ENCODE peak calls at places on chromosomes 12 and 14, in nine cellular contexts. L, Z, S, T, O, Q, I, M and G are unnamed samples.

GRCh38 chr14:50615566-50615965 is 52.5 kb downstream of the SAV1 start:
- DNase-seq in Z (no peak), I (no peak), L (no peak), Q (no peak), O (no peak), T (no peak), S (no peak), M (no peak), G (no peak)

GRCh38 chr12:22480016-22480415 is 64.3 kb downstream of the C2CD5 start:
- DNase-seq in L (no peak), Q (no peak), T (no peak), O (no peak), S (no peak), I (no peak), Z (no peak), M (no peak), G (no peak)

GRCh38 chr14:32023540-32023939 is 53.6 kb upstream of the ARHGAP5 start:
- DNase-seq in Q (no peak), T (no peak), Z (no peak), I (no peak), S (no peak), M (no peak), L (no peak), O (no peak), G (no peak)

GRCh38 chr12:124305136-124305535 is 10.2 kb downstream of the RFLNA start:
- DNase-seq in M (no peak), O (no peak), I (no peak), L (no peak), Q (no peak), S (no peak), Z (no peak), T (no peak), G (no peak)

GRCh38 chr12:93587601-93588000 is 15.1 kb downstream of the SOCS2 start:
- DNase-seq in Z (no peak), S (no peak), L (no peak), O (no peak), M (no peak), Q (no peak), T (no peak), I (no peak), G (no peak)

GRCh38 chr14:105411985-105412767 is 7.5 kb upstream of the MTA1 start:
- DNase-seq in I (no peak), S (no peak), Z (no peak), L (no peak), Q (no peak), T (no peak), M (no peak), O (no peak), G (no peak)

GRCh38 chr14:35818346-35819115 is 7.6 kb upstream of the BRMS1L start:
- DNase-seq in M (no peak), T (peak; percentile 73), Z (no peak), O (peak; percentile 50), L (peak; percentile 56), S (peak; percentile 14), Q (no peak), I (peak; percentile 58), G (no peak)

GRCh38 chr14:93788557-93789365 is 476 bp upstream of the PRIMA1 start:
- DNase-seq in O (peak; percentile 80), T (peak; percentile 12), Z (peak; percentile 37), M (peak; percentile 67), S (no peak), L (no peak), Q (peak; percentile 60), I (no peak), G (no peak)

GRCh38 chr14:97010491-97011160 is 213.4 kb downstream of the VRK1 start:
- DNase-seq in Z (no peak), M (no peak), O (no peak), T (no peak), S (no peak), L (no peak), I (no peak), Q (no peak), G (no peak)

GRCh38 chr12:73421832-73422231 is 1115.8 kb upstream of the ATXN7L3B start:
- DNase-seq in M (no peak), Z (no peak), I (no peak), Q (no peak), O (no peak), L (peak; percentile 0), T (peak; percentile 81), S (peak; percentile 4), G (no peak)

GRCh38 chr12:50927356-50927755 is 25.0 kb upstream of the HIGD1C start:
- DNase-seq in O (no peak), T (no peak), I (no peak), L (no peak), Q (no peak), Z (no peak), M (no peak), S (no peak), G (no peak)
- H3K27ac ChIP-seq in O (no peak overlapping the region), T (no peak overlapping the region), I (no peak overlapping the region), L (no peak overlapping the region), Q (no peak overlapping the region), Z (peak overlapping the region; percentile 81), M (peak overlapping the region; percentile 88), S (no peak overlapping the region), G (peak overlapping the region; percentile 88)

DNA sequence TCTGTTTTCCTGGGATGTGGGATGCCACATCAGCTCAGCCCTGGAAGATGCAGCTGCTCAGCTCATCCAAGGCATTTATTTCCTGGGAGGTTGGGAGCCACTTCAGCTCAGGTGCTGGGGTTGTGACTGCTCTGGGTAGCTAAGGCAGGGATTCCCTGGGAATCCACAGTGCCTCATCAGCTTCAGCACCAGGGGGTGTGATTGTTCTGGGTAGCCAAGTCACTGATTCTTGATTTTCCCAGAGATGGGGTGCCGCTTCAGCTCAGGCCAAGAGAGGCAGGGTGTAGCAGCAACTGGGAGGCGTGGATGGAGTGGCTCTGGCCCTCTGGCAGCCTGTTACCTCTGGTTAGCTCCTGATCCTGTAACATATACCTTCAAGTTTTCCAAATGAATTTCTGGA is 81.3 kb upstream of the PRMT8 start:
- DNase-seq in M (peak; percentile 49), I (no peak), S (no peak), T (no peak), Q (no peak), O (no peak), L (no peak), Z (no peak), G (no peak)
- H3K36me3 ChIP-seq in M (no peaks in the 10 kb centered on the region), I (no peaks in the 10 kb centered on the region), S (no peaks in the 10 kb centered on the region), T (no peaks in the 10 kb centered on the region), Q (no peaks in the 10 kb centered on the region), O (no peaks in the 10 kb centered on the region), L (no peaks in the 10 kb centered on the region), Z (no peaks in the 10 kb centered on the region), G (no peaks in the 10 kb centered on the region)

DNA sequence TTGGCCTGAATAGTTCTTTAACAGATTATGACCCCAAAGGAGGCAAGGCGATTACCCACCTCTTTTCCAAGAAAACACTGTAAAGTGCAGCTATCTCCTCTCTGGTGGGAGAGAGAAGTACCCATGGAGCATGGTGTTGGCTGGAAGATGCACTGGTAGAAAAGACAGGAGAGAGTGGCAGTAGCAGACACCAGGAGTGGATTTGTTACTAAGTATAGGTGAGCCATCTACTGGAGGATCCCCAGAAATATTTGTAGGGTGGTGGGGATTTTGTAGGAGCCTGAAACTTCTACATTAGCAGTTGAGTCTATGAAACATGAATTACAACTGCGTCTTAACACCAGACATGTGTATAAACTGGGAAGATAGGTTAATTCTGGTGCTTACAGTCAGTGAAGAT is 148.0 kb downstream of the SLC38A4 start:
- DNase-seq in I (peak; percentile 55), M (no peak), Q (no peak), O (no peak), T (peak; percentile 68), Z (no peak), S (peak; percentile 28), L (no peak), G (no peak)
- TF ChIP-seq CTCF in I (peak; percentile 40), M (no peak), Q (no peak), O (peak; percentile 42), T (peak; percentile 66), Z (no peak), S (peak; percentile 26), L (peak; percentile 46), G (peak; percentile 17)

DNA sequence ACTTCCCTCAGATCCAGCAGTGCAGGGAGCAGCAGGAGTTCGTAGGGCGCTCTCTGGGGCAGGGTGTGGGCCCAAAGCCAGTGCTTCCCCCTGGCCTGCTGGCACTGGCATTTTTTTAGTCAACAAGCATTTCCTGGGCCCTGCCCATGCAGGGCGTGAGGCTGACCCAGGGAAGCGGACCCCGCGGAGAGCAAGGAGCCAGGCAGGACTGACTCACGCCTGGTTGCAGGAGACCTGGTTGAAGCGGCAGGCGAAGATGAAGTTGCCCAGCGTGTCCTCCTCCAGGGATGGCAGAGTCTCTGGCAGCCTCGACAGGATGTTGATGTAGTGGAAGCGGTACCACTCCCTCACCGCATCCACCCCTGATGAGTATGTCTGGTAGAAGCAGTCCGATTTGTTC is 13.5 kb downstream of the SCNN1A start:
- DNase-seq in L (no peak), M (no peak), O (no peak), Z (peak; percentile 63), Q (peak; percentile 58), T (peak; percentile 89), I (no peak), S (no peak), G (peak; percentile 80)
- H3K27ac ChIP-seq in L (no peak overlapping the region), M (no peak overlapping the region), O (no peak overlapping the region), Z (peak overlapping the region; percentile 63), Q (no peak overlapping the region), T (peak overlapping the region; percentile 93), I (no peak overlapping the region), S (no peak overlapping the region), G (peak overlapping the region; percentile 95)

DNA sequence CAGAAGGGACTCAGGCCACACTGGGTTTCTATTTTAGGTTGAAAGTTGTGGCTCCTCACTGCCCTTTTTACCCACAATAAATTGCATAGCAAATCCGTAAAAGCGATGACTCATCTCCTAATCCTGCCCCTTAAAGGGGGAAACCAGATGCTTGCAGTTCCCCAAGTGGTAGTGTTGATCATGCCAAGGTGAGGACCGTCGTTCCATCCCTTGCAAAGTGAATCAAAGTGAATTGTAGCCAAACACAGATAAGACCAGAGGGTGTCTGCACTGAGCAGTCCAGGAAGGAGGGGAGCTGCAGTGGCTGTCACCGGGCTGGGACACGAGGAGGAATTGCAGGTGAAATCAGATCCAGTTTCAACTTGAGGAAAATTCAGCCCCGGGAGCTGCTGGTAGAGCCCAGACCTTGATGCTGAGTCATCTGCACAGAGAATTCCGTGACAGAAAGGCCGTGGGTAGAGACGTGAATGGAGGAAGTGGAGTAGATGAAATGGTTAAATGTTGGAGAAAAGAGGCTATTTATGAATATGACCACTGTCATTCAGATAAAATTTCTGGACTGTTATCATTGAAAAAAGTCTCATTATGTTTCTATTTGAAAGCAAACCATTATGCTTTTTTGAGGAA is 44.2 kb upstream of the MMP17 start:
- DNase-seq in Z (no peak), S (peak; percentile 84), O (no peak), T (peak; percentile 84), Q (no peak), L (peak; percentile 87), M (no peak), I (peak; percentile 86), G (no peak)
- H3K36me3 ChIP-seq in Z (peaks cover 45% of the 10 kb centered on the region), S (peaks cover 20% of the 10 kb centered on the region), O (peaks cover 3% of the 10 kb centered on the region), T (peaks cover 44% of the 10 kb centered on the region), Q (no peaks in the 10 kb centered on the region), L (peaks cover 13% of the 10 kb centered on the region), M (peaks cover 68% of the 10 kb centered on the region), I (peaks cover 34% of the 10 kb centered on the region), G (peaks cover 86% of the 10 kb centered on the region)